ENCODE peak calls at places on chromosomes 3 and 15, in four cellular contexts. T is HL-60, B is Calu3, W is progenitor cell of endocrine pancreas. S is an unnamed sample.
A peak's percentile ranks its signal among the peaks of the same experiment; 100 is the strongest.

GRCh38 chr3:179729086-179729485 is 76.2 kb downstream of the USP13 start:
- DNase-seq in T (no peak), B (no peak), W (no peak), S (no peak)

GRCh38 chr3:12439161-12439560 is 45.1 kb upstream of the TSEN2 start:
- DNase-seq in T (no peak), B (no peak), W (no peak), S (no peak)

GRCh38 chr3:140344601-140345000 is 333.3 kb upstream of the TRIM42 start:
- DNase-seq in T (no peak), B (no peak), W (no peak), S (no peak)

GRCh38 chr3:134282659-134283047 is 32.0 kb upstream of the RYK start:
- DNase-seq in T (no peak), B (no peak), W (no peak), S (no peak)

GRCh38 chr3:183515968-183516851 is 39.3 kb downstream of the KLHL6 start:
- DNase-seq in T (no peak), B (no peak), W (no peak), S (no peak)

GRCh38 chr15:71411538-71412482 is 296.5 kb downstream of the THSD4 start:
- DNase-seq in T (no peak), B (peak; percentile 52), W (no peak), S (no peak)

GRCh38 chr15:41150279-41150678 is 34.2 kb upstream of the INO80 start:
- DNase-seq in T (no peak), B (no peak), W (no peak), S (no peak)

GRCh38 chr15:38455096-38455495 is 1.2 kb downstream of the FAM98B start:
- DNase-seq in T (peak; percentile 5), B (no peak), W (no peak), S (peak; percentile 12)

GRCh38 chr3:96000963-96001362 is 813.4 kb upstream of the EPHA6 start:
- DNase-seq in T (no peak), B (peak; percentile 60), W (peak; percentile 14), S (no peak)

GRCh38 chr3:151037746-151038145 is 47.7 kb upstream of the MED12L start:
- DNase-seq in T (no peak), B (peak; percentile 62), W (no peak), S (peak; percentile 89)

GRCh38 chr3:44013967-44014366 is 227.7 kb upstream of the TOPAZ1 start:
- DNase-seq in T (no peak), B (no peak), W (no peak), S (no peak)

GRCh38 chr15:77838061-77838460 is 205.3 kb upstream of the LINGO1 start:
- DNase-seq in T (no peak), B (no peak), W (no peak), S (no peak)

GRCh38 chr15:36884404-36885335 is 215.7 kb downstream of the MEIS2 start:
- DNase-seq in T (no peak), B (no peak), W (no peak), S (no peak)

GRCh38 chr3:65245133-65246076 is 557.6 kb upstream of the ADAMTS9 start:
- DNase-seq in T (no peak), B (peak; percentile 7), W (no peak), S (no peak)

GRCh38 chr15:59812185-59812870 is 123.2 kb upstream of the BNIP2 start:
- DNase-seq in T (no peak), B (no peak), W (no peak), S (no peak)
- TF ChIP-seq CTCF in T (no peak), B (no peak), W (no peak), S (no peak)

GRCh38 chr3:127342735-127343134 is 54.9 kb upstream of the PRR20G start:
- DNase-seq in T (no peak), B (no peak), W (no peak), S (no peak)

GRCh38 chr3:127337001-127337400 is 49.2 kb upstream of the PRR20G start:
- DNase-seq in T (no peak), B (no peak), W (no peak), S (no peak)

GRCh38 chr3:127339016-127339415 is 51.2 kb upstream of the PRR20G start:
- DNase-seq in T (no peak), B (no peak), W (no peak), S (no peak)

GRCh38 chr3:127337911-127338531 is 50.2 kb upstream of the PRR20G start:
- DNase-seq in T (no peak), B (no peak), W (no peak), S (no peak)

GRCh38 chr3:127339943-127340861 is 52.4 kb upstream of the PRR20G start:
- DNase-seq in T (no peak), B (no peak), W (no peak), S (no peak)
- TF ChIP-seq CTCF in T (no peak), B (no peak), W (no peak), S (no peak)

DNA sequence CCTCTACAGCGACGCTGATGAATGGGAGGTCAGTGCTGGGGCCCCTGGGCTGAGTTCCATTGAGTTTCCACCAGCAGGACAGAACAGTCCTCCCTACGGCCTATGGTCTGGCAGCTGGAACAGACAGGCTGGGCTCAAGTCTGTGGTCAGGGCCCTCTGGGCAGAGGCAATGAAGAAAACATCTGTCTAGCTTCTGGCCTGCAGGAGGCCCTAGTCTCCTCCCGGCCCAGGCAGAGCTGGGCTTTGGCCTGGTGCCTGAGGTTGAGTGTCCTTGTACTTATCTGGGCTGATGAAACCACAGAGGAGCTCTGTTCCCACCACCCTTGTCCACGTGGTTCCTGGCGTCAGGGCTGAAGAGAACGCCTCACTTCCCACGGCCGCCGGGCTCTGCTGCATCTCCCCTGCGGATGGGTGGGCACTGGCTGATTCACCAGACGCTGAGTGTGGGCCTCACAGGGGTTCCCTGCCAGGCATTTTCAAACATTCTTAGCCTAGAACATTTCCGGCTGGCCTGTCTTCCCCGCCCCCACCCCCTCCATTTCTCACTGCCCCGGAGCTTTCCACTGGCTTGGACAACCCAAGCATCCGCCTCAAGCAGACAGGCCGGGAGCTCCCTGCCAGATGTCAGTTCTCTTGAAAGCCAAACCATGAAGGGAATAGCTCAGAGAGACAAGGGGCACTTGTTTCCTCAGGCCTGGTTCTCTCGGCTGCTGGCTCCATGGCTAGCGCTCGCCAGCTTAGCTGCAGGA is 20.3 kb downstream of the PPCDC start:
- DNase-seq in T (peak; percentile 92), B (peak; percentile 87), W (no peak), S (peak; percentile 98)
- TF ChIP-seq CTCF in T (peak; percentile 28), B (no peak), W (no peak), S (peak; percentile 74)

DNA sequence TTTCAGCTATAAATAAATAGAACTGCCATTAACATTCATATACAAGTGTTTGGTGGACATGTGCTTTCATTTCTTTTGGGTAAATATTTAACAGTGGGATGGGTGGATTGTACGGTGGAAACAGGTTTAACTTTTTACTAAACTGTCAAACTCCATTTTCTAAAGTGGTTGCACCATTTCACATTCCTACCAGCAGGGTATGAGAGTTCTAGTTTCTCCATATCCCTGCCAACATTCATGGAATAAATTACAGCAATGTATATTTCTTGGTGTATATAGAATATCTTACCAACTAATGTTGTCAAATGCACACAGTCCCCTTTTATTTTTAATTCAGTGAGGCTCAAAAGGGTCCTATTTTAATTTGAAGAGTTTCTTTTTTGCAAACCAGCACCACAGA is 71.3 kb upstream of the CTXND1 start:
- DNase-seq in T (no peak), B (no peak), W (no peak), S (no peak)
- TF ChIP-seq CTCF in T (no peak), B (peak; percentile 27), W (peak; percentile 45), S (peak; percentile 73)